ENCODE peak calls at places on chromosomes 2 and 18, in seven cellular contexts. G is heart left ventricle, Y is A549, P is body of pancreas, F is IMR-90, R is uterus, J is GM12892. C is an unnamed sample.

GRCh38 chr18:34595673-34596072 is 114.4 kb upstream of the DTNA start:
- DNase-seq in P (no peak), J (no peak), G (no peak), Y (no peak), R (no peak), F (peak; percentile 41), C (no peak)

GRCh38 chr18:5180254-5180653 is 16.8 kb downstream of the AKAIN1 start:
- DNase-seq in G (no peak), Y (no peak), R (no peak), P (no peak), J (no peak), F (no peak), C (no peak)

GRCh38 chr2:240277073-240277806 is 136.8 kb upstream of the OTOS start:
- DNase-seq in R (no peak), J (no peak), F (peak; percentile 75), Y (no peak), G (peak; percentile 21), P (peak; percentile 79), C (peak; percentile 55)

GRCh38 chr2:177754476-177754873 is 318.1 kb downstream of the PDE11A start:
- DNase-seq in G (no peak), J (no peak), F (no peak), Y (no peak), P (no peak), R (peak; percentile 38), C (no peak)

GRCh38 chr2:239674981-239675855 is 274.4 kb upstream of the HDAC4 start:
- DNase-seq in P (no peak), Y (no peak), R (no peak), F (no peak), J (no peak), G (no peak), C (no peak)

GRCh38 chr2:120344214-120344990 is 1.5 kb upstream of the INHBB start:
- DNase-seq in Y (no peak), F (no peak), R (no peak), P (peak; percentile 33), J (no peak), G (peak; percentile 51), C (no peak)

GRCh38 chr2:45178854-45179253 is 169.6 kb upstream of the SIX2 start:
- DNase-seq in F (peak; percentile 60), G (no peak), J (no peak), Y (no peak), P (no peak), R (no peak), C (no peak)

GRCh38 chr2:85216051-85216431 is 82.8 kb downstream of the TCF7L1 start:
- DNase-seq in J (no peak), R (no peak), Y (no peak), P (no peak), F (no peak), G (no peak), C (no peak)

GRCh38 chr2:200655918-200656580 is 70.2 kb downstream of the AOX1 start:
- DNase-seq in J (no peak), R (no peak), Y (no peak), G (no peak), F (peak; percentile 34), P (no peak), C (peak; percentile 50)

GRCh38 chr2:24635181-24635580 is 144.1 kb downstream of the NCOA1 start:
- DNase-seq in P (no peak), Y (no peak), J (no peak), F (peak; percentile 31), R (no peak), G (no peak), C (no peak)

GRCh38 chr2:151287513-151288250 is 1.8 kb downstream of the NMI start:
- DNase-seq in G (no peak), P (no peak), F (no peak), Y (no peak), J (no peak), R (no peak), C (no peak)

GRCh38 chr2:160221391-160222276 is 21.6 kb upstream of the ITGB6 start:
- DNase-seq in G (peak; percentile 50), Y (peak; percentile 60), P (peak; percentile 57), J (no peak), R (peak; percentile 60), F (peak; percentile 64), C (no peak)

GRCh38 chr2:48414980-48415764 is 114.8 kb upstream of the STON1 start:
- DNase-seq in Y (no peak), R (no peak), G (no peak), F (no peak), J (no peak), P (no peak), C (no peak)

GRCh38 chr18:56825312-56825711 is 174.2 kb downstream of the WDR7 start:
- DNase-seq in R (no peak), Y (no peak), P (no peak), J (no peak), F (no peak), G (no peak), C (no peak)

GRCh38 chr18:49274188-49274714 is 186.2 kb downstream of the DYM start:
- DNase-seq in J (no peak), Y (no peak), F (peak; percentile 68), G (no peak), P (no peak), R (no peak), C (no peak)

GRCh38 chr2:112645396-112646101 is at the start of gene SLC20A1:
- DNase-seq in F (peak; percentile 88), P (peak; percentile 96), G (peak; percentile 98), R (peak; percentile 88), Y (peak; percentile 81), J (peak; percentile 98), C (peak; percentile 97)

GRCh38 chr2:209431701-209432100 is 7.9 kb downstream of the MAP2 start:
- DNase-seq in J (no peak), G (no peak), P (no peak), F (peak; percentile 9), R (no peak), Y (no peak), C (no peak)

GRCh38 chr2:51782874-51783765 is 751.2 kb upstream of the NRXN1 start:
- DNase-seq in R (no peak), F (peak; percentile 43), P (no peak), G (peak; percentile 34), Y (no peak), J (no peak), C (no peak)

GRCh38 chr2:196112408-196113039 is 43.9 kb upstream of the DNAH7 start:
- DNase-seq in Y (no peak), F (peak; percentile 81), G (no peak), J (no peak), R (no peak), P (no peak), C (no peak)

GRCh38 chr2:232085179-232085578 is 123.7 kb downstream of the DIS3L2 start:
- DNase-seq in G (no peak), R (no peak), F (no peak), P (no peak), J (no peak), Y (no peak), C (no peak)

GRCh38 chr18:33960393-33960792 is 264.3 kb downstream of the NOL4 start:
- DNase-seq in G (no peak), J (no peak), R (no peak), F (no peak), Y (no peak), P (no peak), C (no peak)

GRCh38 chr2:145066151-145066661 is 546.3 kb upstream of the ZEB2 start:
- DNase-seq in Y (no peak), P (no peak), G (no peak), R (peak; percentile 15), J (no peak), F (peak; percentile 5), C (no peak)

GRCh38 chr2:28951910-28952805 is 28.9 kb upstream of the TOGARAM2 start:
- DNase-seq in R (peak; percentile 28), J (no peak), F (peak; percentile 18), G (no peak), P (no peak), Y (no peak), C (no peak)
- TF ChIP-seq POLR2A in R (no peak), J (no peak), F (no peak), G (no peak), P (no peak), Y (no peak), C (no peak)

DNA sequence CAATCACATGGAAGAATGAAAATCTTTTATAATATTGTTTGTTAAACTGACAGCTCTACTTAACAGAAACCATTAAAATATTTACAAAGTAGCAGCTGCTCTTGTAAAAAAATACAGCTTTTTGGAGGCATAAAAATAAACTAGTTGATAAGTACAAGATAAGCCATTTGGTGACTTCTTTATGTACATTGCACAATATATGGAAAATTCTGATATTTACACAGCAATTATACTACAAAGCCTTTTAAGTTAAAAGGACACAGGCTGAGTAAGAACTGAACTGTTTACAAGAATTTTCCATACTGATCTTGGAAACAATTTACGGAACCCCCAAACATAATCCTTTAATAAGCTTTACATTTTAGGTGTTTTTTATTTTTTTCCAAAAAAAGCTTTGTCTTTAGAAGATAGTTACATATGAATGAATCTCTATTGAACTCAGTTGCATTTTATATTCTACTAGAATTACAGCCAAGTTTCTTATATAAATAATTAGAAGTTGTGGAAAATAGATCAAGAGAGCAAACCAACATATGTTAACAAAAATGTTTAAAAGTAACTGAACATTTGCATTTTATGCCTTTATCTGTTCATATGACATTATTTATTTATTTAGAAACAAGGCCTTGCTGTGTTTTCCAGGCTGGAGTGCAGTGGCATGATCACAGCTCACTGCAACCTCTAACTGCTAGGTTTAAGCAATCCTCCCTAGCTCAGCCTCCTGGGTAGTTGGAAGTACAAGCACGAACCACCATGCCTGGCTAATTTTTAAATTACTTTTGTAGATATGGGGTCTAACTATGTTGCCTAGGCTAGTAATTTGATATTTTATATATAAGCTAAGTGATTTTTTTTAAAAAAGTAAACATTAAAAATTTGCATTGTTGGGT is 142.5 kb downstream of the OTX1 start:
- DNase-seq in G (no peak), Y (no peak), F (no peak), P (no peak), J (no peak), R (no peak), C (no peak)
- TF ChIP-seq POLR2A in G (no peak), Y (no peak), F (no peak), P (no peak), J (no peak), R (no peak), C (no peak)

DNA sequence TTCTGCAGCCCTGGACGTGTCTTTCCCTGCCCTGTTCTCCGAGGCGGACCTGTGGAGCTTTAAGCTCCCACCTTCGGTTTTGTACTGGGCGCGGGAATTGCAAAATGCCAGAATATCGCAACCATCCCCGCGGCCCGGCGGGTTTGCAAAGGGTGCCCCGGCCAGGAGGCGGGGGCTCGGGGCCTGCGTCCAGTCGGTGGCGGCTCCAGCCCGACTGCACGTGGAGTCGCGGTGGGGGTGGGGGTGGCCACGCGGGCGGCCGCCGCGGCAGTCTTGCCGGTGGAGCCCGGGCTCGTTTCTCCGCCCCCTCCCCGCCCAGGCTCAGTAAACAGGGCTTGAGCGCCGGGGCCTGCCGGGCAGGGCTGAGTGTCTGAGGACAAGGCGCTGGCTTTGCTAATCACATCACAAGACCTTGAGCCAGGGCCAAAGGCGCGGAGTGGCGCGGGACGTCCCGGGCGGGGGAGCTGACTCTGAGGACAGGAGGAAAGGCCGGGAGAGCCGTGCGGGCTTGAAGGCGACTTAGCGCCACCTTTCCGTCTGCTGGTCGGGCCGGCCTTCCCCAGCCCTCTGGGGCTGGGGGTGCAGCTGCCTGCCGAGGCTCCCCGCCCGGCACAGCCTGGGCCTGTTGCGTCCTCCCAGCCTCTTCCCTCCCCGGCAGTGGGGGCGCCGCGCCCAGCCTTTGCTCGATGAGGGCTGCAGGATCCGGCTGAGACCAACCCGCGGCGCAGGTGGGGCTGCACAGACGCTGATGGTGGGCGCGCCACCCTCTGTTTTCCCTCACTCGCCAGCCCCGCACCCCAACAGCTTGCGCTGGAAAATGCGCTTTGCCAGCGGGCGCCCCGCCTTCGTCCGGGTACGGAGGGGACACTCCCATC is 786 bp upstream of the ZFP36L2 start:
- DNase-seq in Y (peak; percentile 87), G (peak; percentile 92), F (peak; percentile 68), J (peak; percentile 58), R (peak; percentile 92), P (peak; percentile 99), C (peak; percentile 99)
- TF ChIP-seq POLR2A in Y (peak; percentile 56), G (no peak), F (no peak), J (no peak), R (no peak), P (no peak), C (no peak)

GRCh38 chr2:46942143-46942526 is 26.5 kb upstream of the MCFD2 start:
- DNase-seq in F (no peak), P (peak; percentile 62), R (no peak), Y (peak; percentile 38), G (peak; percentile 33), J (peak; percentile 41), C (no peak)
- TF ChIP-seq POLR2A in F (no peak), P (no peak), R (no peak), Y (no peak), G (no peak), J (peak; percentile 62), C (no peak)